ENCODE peak calls at places on chromosomes 16 and 17, in four cellular contexts. H is GM13976, U is psoas muscle, L is choroid plexus epithelial cell. K is an unnamed sample.

GRCh38 chr16:59356709-59357108 is 622.6 kb upstream of the GOT2 start:
- DNase-seq in H (no peak), U (no peak), L (no peak), K (no peak)

GRCh38 chr17:34307110-34307509 is 12.1 kb upstream of the CCL8 start:
- DNase-seq in H (no peak), U (peak), L (peak), K (no peak)

GRCh38 chr17:42618442-42619150 is 9.1 kb downstream of the TUBG1 start:
- DNase-seq in H (peak), U (peak), L (peak), K (no peak)

GRCh38 chr17:58525239-58525638 is 10.8 kb upstream of the MTMR4 start:
- DNase-seq in H (no peak), U (peak), L (peak), K (no peak)

GRCh38 chr16:65916995-65917394 is 449.5 kb upstream of the CDH5 start:
- DNase-seq in H (no peak), U (no peak), L (no peak), K (no peak)

GRCh38 chr16:84136331-84137125 is 8.4 kb downstream of the HSDL1 start:
- DNase-seq in H (no peak), U (no peak), L (peak), K (no peak)

GRCh38 chr17:61200349-61200735 is 199.3 kb upstream of the TBX2 start:
- DNase-seq in H (no peak), U (no peak), L (peak), K (no peak)

GRCh38 chr17:46028374-46028773 is 29.3 kb downstream of the STH start:
- DNase-seq in H (no peak), U (no peak), L (no peak), K (no peak)

GRCh38 chr16:20801278-20801677 is 5.0 kb downstream of the ERI2 start:
- DNase-seq in H (no peak), U (no peak), L (no peak), K (no peak)

GRCh38 chr17:73639926-73640325 is 4.3 kb downstream of the SDK2 start:
- DNase-seq in H (no peak), U (no peak), L (no peak), K (no peak)

GRCh38 chr17:31339906-31340661 is 18.7 kb upstream of the EVI2A start:
- DNase-seq in H (no peak), U (no peak), L (peak), K (no peak)

GRCh38 chr16:58885528-58886170 is 151.5 kb upstream of the GOT2 start:
- DNase-seq in H (no peak), U (no peak), L (no peak), K (peak)

GRCh38 chr17:1710807-1711553 is 803 bp upstream of the TLCD2 start:
- DNase-seq in H (no peak), U (no peak), L (no peak), K (no peak)

GRCh38 chr17:1454541-1454940 is 1.5 kb downstream of the CRK start:
- DNase-seq in H (no peak), U (no peak), L (no peak), K (no peak)

GRCh38 chr17:80817861-80818260 is 173.8 kb upstream of the CHMP6 start:
- DNase-seq in H (no peak), U (no peak), L (no peak), K (no peak)

GRCh38 chr17:28125530-28126382 is 83.3 kb downstream of the NLK start:
- DNase-seq in H (no peak), U (no peak), L (peak), K (no peak)

GRCh38 chr16:24841291-24841690 is 4.5 kb upstream of the SLC5A11 start:
- DNase-seq in H (no peak), U (no peak), L (no peak), K (no peak)

GRCh38 chr17:31726980-31727427 is 132.0 kb downstream of the COPRS start:
- DNase-seq in H (no peak), U (no peak), L (peak), K (no peak)

GRCh38 chr17:62692721-62693431 is 65.4 kb downstream of the MRC2 start:
- DNase-seq in H (no peak), U (no peak), L (peak), K (peak)

GRCh38 chr16:53458623-53459022 is 24.4 kb downstream of the RBL2 start:
- DNase-seq in H (no peak), U (no peak), L (no peak), K (no peak)

GRCh38 chr16:2429771-2430663 is 770 bp downstream of the CCNF start:
- DNase-seq in H (peak), U (no peak), L (peak), K (no peak)

GRCh38 chr17:10192963-10193362 is 5.4 kb downstream of the GAS7 start:
- DNase-seq in H (no peak), U (peak), L (peak), K (no peak)

GRCh38 chr17:38421224-38421841 is 6.9 kb upstream of the ARHGAP23 start:
- DNase-seq in H (no peak), U (no peak), L (peak), K (no peak)

GRCh38 chr17:146546-146945 is 9.2 kb downstream of the SCGB1C2 start:
- DNase-seq in H (no peak), U (peak), L (no peak), K (no peak)

GRCh38 chr17:35683588-35683987 is 47.9 kb upstream of the RASL10B start:
- DNase-seq in H (no peak), U (no peak), L (no peak), K (no peak)

GRCh38 chr17:65696739-65697394 is 135.4 kb upstream of the AXIN2 start:
- DNase-seq in H (no peak), U (no peak), L (peak), K (no peak)

GRCh38 chr16:1771864-1772361 is 570 bp upstream of the NME3 start:
- DNase-seq in H (no peak), U (no peak), L (no peak), K (no peak)

GRCh38 chr16:589658-590159 is at the start of gene RAB40C:
- DNase-seq in H (peak), U (peak), L (peak), K (peak)
- TF ChIP-seq CTCF in H (no peak), U (no peak), L (peak), K (no peak)

DNA sequence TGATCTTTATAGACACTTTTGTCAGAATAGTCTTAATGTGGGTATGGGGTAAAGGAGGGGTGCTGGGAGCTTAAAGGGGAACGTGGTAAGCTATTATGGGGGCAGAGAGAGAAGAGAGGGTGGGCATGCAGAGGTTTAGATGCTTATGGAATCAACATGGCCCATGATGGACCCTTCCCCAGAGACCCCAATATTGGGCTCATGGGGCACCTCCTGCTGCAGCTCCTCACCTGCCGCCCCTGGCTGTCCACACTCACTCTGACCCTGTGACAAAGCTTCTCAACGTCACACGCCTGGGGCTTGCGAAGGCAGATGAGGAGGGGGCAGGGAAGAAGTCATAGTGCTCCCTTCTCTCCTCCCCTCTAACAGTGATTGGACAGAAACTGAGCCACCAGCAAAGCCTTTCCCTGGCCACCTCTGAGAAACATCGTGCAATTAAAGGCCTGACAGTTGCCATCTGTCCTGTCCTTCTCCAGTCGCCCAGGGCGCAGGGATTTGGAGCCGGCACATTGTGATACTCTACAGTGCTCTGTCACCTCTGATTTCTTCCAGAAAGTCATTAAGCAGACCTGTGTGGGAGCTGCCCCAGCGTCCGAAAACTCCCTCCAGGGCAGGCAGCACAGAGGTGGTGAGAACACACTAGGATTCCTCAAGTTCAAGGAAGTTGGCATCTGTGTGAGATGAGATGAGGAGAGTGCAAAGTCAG is 95.4 kb downstream of the SHISA6 start:
- DNase-seq in H (no peak), U (no peak), L (no peak), K (no peak)
- TF ChIP-seq CTCF in H (no peak), U (no peak), L (no peak), K (no peak)

DNA sequence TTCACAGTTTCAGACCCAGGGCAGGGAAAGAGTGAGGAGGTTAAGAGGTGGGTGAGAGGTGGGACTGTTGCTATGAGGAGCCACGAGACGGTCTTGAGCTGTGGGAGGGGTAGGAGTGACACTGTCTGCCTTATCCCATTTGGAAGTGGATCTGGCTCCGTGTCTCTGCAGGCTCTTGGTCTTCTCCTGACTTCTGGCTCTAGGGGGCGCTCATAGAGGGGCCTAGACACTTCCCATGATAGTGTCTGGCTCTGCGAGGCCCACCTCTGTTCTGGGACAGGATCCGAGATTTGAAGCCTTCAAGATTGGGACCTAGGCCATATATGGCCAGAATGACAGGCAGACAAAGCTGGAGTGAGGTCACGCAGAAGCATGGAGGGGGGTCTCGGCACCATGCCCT is 204.5 kb downstream of the GSG1L start:
- DNase-seq in H (no peak), U (no peak), L (no peak), K (no peak)
- TF ChIP-seq CTCF in H (no peak), U (no peak), L (peak), K (no peak)

DNA sequence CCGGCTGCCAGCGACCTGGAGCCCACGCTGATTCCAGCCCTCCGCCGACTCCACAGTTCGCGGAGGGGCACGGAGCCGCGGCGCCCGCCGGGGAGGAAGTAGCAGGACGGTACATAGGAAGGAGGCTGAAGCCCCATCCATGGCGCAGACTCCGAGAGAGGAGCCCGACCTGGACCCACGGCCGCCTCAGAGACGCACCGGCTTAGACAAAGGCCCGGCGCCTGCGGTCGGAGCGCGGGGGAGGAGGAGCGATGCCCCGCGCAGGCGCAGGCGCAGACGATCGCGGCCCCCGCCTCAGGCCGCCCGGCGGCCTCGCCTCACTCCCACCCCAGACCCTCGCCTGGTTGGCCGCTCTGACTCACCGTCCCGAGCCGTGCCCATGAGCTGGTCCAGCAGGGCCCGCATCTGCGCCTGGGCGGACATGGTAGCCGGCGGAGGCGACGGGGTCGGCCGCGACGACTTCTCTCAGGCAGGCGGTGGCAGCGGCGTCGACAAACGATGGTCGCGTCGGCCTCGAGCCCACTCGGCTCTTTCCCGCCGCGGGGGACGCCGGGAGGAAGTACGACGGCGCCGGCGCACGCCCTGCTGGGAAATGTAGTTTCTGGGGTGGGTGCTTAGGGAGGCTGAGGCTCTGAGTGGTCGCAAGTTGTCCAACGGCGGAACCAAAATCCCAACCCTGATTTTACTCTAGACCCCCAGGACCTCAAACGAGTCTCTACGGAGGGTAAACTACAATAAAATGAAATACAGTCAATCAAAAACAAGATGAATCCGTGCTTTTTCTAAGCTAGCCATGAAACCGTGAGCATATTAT is at the start of gene LUC7L:
- DNase-seq in H (peak), U (peak), L (peak), K (peak)
- TF ChIP-seq CTCF in H (no peak), U (no peak), L (no peak), K (no peak)

GRCh38 chr16:74936902-74937560 is 47.9 kb downstream of the WDR59 start:
- DNase-seq in H (peak), U (no peak), L (peak), K (peak)
- TF ChIP-seq CTCF in H (peak), U (no peak), L (peak), K (no peak)

GRCh38 chr16:8583199-8583598 is 7.1 kb downstream of the TMEM114 start:
- DNase-seq in H (no peak), U (no peak), L (peak), K (no peak)

GRCh38 chr16:8576141-8577004 is 13.9 kb downstream of the TMEM114 start:
- DNase-seq in H (no peak), U (no peak), L (no peak), K (no peak)

GRCh38 chr16:8577678-8578304 is 12.5 kb downstream of the TMEM114 start:
- DNase-seq in H (no peak), U (no peak), L (no peak), K (no peak)

GRCh38 chr16:8581923-8582580 is 8.3 kb downstream of the TMEM114 start:
- DNase-seq in H (peak), U (no peak), L (peak), K (no peak)

GRCh38 chr16:8579559-8579958 is 10.8 kb downstream of the TMEM114 start:
- DNase-seq in H (no peak), U (no peak), L (no peak), K (no peak)
- TF ChIP-seq CTCF in H (no peak), U (no peak), L (no peak), K (no peak)

DNA sequence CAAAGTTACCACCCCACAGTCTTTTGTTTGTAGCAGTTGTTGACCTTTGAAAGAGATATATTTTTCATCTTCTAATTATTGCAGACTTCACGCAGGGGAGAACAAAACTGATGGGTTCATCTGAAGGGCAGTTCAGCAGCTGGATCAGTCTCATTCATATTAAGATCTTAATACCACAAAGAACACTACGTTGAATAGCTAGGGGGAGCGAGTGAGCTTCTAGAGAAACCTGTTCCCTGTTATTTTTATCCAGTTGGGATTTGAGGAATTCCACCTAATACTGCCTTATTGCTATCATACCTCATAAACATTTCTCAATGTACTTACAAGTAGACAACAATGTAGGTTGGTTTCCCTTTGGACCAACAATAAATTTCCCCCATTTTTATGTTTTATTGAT is 306.1 kb upstream of the KIF2B start:
- DNase-seq in H (no peak), U (no peak), L (no peak), K (no peak)
- TF ChIP-seq CTCF in H (no peak), U (no peak), L (no peak), K (no peak)

DNA sequence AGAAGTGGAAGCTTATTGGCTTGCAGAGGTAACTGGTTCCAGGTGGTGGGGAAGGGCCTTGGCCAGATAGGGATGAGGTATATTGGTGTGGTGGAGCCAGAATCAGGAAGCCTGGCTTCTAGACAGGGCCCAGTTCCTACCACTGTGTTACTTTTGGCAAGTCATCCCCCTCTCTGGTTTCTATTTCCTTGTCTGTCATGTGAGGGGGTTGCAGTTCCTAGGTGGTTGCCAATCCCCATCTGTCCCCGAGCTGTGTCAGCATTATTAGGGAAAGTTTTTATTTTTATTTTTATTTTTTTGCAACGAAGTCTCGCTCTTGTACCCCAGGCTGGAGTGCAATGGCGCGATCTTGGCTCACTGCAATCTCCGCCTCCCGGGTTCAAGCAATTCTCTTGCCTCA is 3.0 kb downstream of the SMCR8 start:
- DNase-seq in H (no peak), U (no peak), L (no peak), K (no peak)
- TF ChIP-seq CTCF in H (no peak), U (no peak), L (no peak), K (no peak)

K was measured in activated CD8-positive, alpha-beta T cell treated with anti-CD3 and anti-CD28 coated beads for 36 hours.